ENCODE peak calls at places on chromosome 3, in six cellular contexts. One of them, this sample, is unnamed.
A peak's percentile ranks its signal among the peaks of the same experiment; 100 is the strongest.

GRCh38 chr3:49871536-49872157 is 1.9 kb upstream of the CAMKV start:
- DNase-seq in HS-5: no peak
- DNase-seq in astrocyte of the hippocampus: no peak
- DNase-seq in activated T-helper 1 cell treated with anti-CD3 and anti-CD28 coated beads, Interleukin-2, amount 50 U/mL, for 16 hours: no peak
- DNase-seq in AG04450: no peak
- DNase-seq in stimulated activated naive CD8-positive, alpha-beta T cell treated with anti-CD3 and anti-CD28 coated beads, Interleukin-15, Interleukin-2, amounts not matched to agents 100 U/mL and 50 U/mL, for 24 hours: no peak
- DNase-seq in this sample: no peak

GRCh38 chr3:17055374-17056276 is 170.9 kb downstream of the PLCL2 start:
- DNase-seq in HS-5: no peak
- DNase-seq in astrocyte of the hippocampus: no peak
- DNase-seq in activated T-helper 1 cell treated with anti-CD3 and anti-CD28 coated beads, Interleukin-2, amount 50 U/mL, for 16 hours: no peak
- DNase-seq in AG04450: no peak
- DNase-seq in stimulated activated naive CD8-positive, alpha-beta T cell treated with anti-CD3 and anti-CD28 coated beads, Interleukin-15, Interleukin-2, amounts not matched to agents 100 U/mL and 50 U/mL, for 24 hours: no peak
- DNase-seq in this sample: no peak

GRCh38 chr3:34582054-34582453 is 783.6 kb downstream of the PDCD6IP start:
- DNase-seq in HS-5: no peak
- DNase-seq in astrocyte of the hippocampus: peak; percentile 41
- DNase-seq in activated T-helper 1 cell treated with anti-CD3 and anti-CD28 coated beads, Interleukin-2, amount 50 U/mL, for 16 hours: no peak
- DNase-seq in AG04450: no peak
- DNase-seq in stimulated activated naive CD8-positive, alpha-beta T cell treated with anti-CD3 and anti-CD28 coated beads, Interleukin-15, Interleukin-2, amounts not matched to agents 100 U/mL and 50 U/mL, for 24 hours: no peak
- DNase-seq in this sample: no peak

GRCh38 chr3:129001101-129001816 is at the start of gene EFCC1:
- DNase-seq in HS-5: no peak
- DNase-seq in astrocyte of the hippocampus: peak; percentile 32
- DNase-seq in activated T-helper 1 cell treated with anti-CD3 and anti-CD28 coated beads, Interleukin-2, amount 50 U/mL, for 16 hours: no peak
- DNase-seq in AG04450: no peak
- DNase-seq in stimulated activated naive CD8-positive, alpha-beta T cell treated with anti-CD3 and anti-CD28 coated beads, Interleukin-15, Interleukin-2, amounts not matched to agents 100 U/mL and 50 U/mL, for 24 hours: peak; percentile 42
- DNase-seq in this sample: peak; percentile 25

GRCh38 chr3:118128886-118129285 is 905.8 kb downstream of the IGSF11 start:
- DNase-seq in HS-5: peak; percentile 83
- DNase-seq in astrocyte of the hippocampus: peak; percentile 55
- DNase-seq in activated T-helper 1 cell treated with anti-CD3 and anti-CD28 coated beads, Interleukin-2, amount 50 U/mL, for 16 hours: no peak
- DNase-seq in AG04450: peak; percentile 38
- DNase-seq in stimulated activated naive CD8-positive, alpha-beta T cell treated with anti-CD3 and anti-CD28 coated beads, Interleukin-15, Interleukin-2, amounts not matched to agents 100 U/mL and 50 U/mL, for 24 hours: no peak
- DNase-seq in this sample: no peak

GRCh38 chr3:167829057-167829456 is 93.5 kb downstream of the SERPINI1 start:
- DNase-seq in HS-5: no peak
- DNase-seq in astrocyte of the hippocampus: no peak
- DNase-seq in activated T-helper 1 cell treated with anti-CD3 and anti-CD28 coated beads, Interleukin-2, amount 50 U/mL, for 16 hours: no peak
- DNase-seq in AG04450: no peak
- DNase-seq in stimulated activated naive CD8-positive, alpha-beta T cell treated with anti-CD3 and anti-CD28 coated beads, Interleukin-15, Interleukin-2, amounts not matched to agents 100 U/mL and 50 U/mL, for 24 hours: no peak
- DNase-seq in this sample: peak; percentile 27

GRCh38 chr3:37349640-37350039 is 175.3 kb upstream of the LRRFIP2 start:
- DNase-seq in HS-5: no peak
- DNase-seq in astrocyte of the hippocampus: no peak
- DNase-seq in activated T-helper 1 cell treated with anti-CD3 and anti-CD28 coated beads, Interleukin-2, amount 50 U/mL, for 16 hours: no peak
- DNase-seq in AG04450: no peak
- DNase-seq in stimulated activated naive CD8-positive, alpha-beta T cell treated with anti-CD3 and anti-CD28 coated beads, Interleukin-15, Interleukin-2, amounts not matched to agents 100 U/mL and 50 U/mL, for 24 hours: no peak
- DNase-seq in this sample: no peak

GRCh38 chr3:98814799-98815450 is 51.8 kb downstream of the ST3GAL6 start:
- DNase-seq in HS-5: no peak
- DNase-seq in astrocyte of the hippocampus: peak; percentile 66
- DNase-seq in activated T-helper 1 cell treated with anti-CD3 and anti-CD28 coated beads, Interleukin-2, amount 50 U/mL, for 16 hours: no peak
- DNase-seq in AG04450: peak; percentile 61
- DNase-seq in stimulated activated naive CD8-positive, alpha-beta T cell treated with anti-CD3 and anti-CD28 coated beads, Interleukin-15, Interleukin-2, amounts not matched to agents 100 U/mL and 50 U/mL, for 24 hours: no peak
- DNase-seq in this sample: no peak

GRCh38 chr3:149369991-149370866 is 7.2 kb downstream of the TM4SF1 start:
- DNase-seq in HS-5: no peak
- DNase-seq in astrocyte of the hippocampus: no peak
- DNase-seq in activated T-helper 1 cell treated with anti-CD3 and anti-CD28 coated beads, Interleukin-2, amount 50 U/mL, for 16 hours: no peak
- DNase-seq in AG04450: no peak
- DNase-seq in stimulated activated naive CD8-positive, alpha-beta T cell treated with anti-CD3 and anti-CD28 coated beads, Interleukin-15, Interleukin-2, amounts not matched to agents 100 U/mL and 50 U/mL, for 24 hours: no peak
- DNase-seq in this sample: no peak

GRCh38 chr3:127172670-127173515 is 20.0 kb upstream of the PRR23E start:
- DNase-seq in HS-5: peak; percentile 54
- DNase-seq in astrocyte of the hippocampus: peak; percentile 85
- DNase-seq in activated T-helper 1 cell treated with anti-CD3 and anti-CD28 coated beads, Interleukin-2, amount 50 U/mL, for 16 hours: no peak
- DNase-seq in AG04450: peak; percentile 21
- DNase-seq in stimulated activated naive CD8-positive, alpha-beta T cell treated with anti-CD3 and anti-CD28 coated beads, Interleukin-15, Interleukin-2, amounts not matched to agents 100 U/mL and 50 U/mL, for 24 hours: no peak
- DNase-seq in this sample: peak; percentile 97

GRCh38 chr3:40518067-40518466 is 6.7 kb upstream of the ZNF621 start:
- DNase-seq in HS-5: no peak
- DNase-seq in astrocyte of the hippocampus: no peak
- DNase-seq in activated T-helper 1 cell treated with anti-CD3 and anti-CD28 coated beads, Interleukin-2, amount 50 U/mL, for 16 hours: no peak
- DNase-seq in AG04450: no peak
- DNase-seq in stimulated activated naive CD8-positive, alpha-beta T cell treated with anti-CD3 and anti-CD28 coated beads, Interleukin-15, Interleukin-2, amounts not matched to agents 100 U/mL and 50 U/mL, for 24 hours: no peak
- DNase-seq in this sample: no peak

GRCh38 chr3:138195491-138195890 is 8.4 kb downstream of the ARMC8 start:
- DNase-seq in HS-5: no peak
- DNase-seq in astrocyte of the hippocampus: no peak
- DNase-seq in activated T-helper 1 cell treated with anti-CD3 and anti-CD28 coated beads, Interleukin-2, amount 50 U/mL, for 16 hours: no peak
- DNase-seq in AG04450: no peak
- DNase-seq in stimulated activated naive CD8-positive, alpha-beta T cell treated with anti-CD3 and anti-CD28 coated beads, Interleukin-15, Interleukin-2, amounts not matched to agents 100 U/mL and 50 U/mL, for 24 hours: no peak
- DNase-seq in this sample: no peak

GRCh38 chr3:9045399-9045798 is 82.1 kb upstream of the RAD18 start:
- DNase-seq in HS-5: no peak
- DNase-seq in astrocyte of the hippocampus: no peak
- DNase-seq in activated T-helper 1 cell treated with anti-CD3 and anti-CD28 coated beads, Interleukin-2, amount 50 U/mL, for 16 hours: no peak
- DNase-seq in AG04450: no peak
- DNase-seq in stimulated activated naive CD8-positive, alpha-beta T cell treated with anti-CD3 and anti-CD28 coated beads, Interleukin-15, Interleukin-2, amounts not matched to agents 100 U/mL and 50 U/mL, for 24 hours: no peak
- DNase-seq in this sample: no peak

GRCh38 chr3:138935864-138936762 is 10.8 kb downstream of the FOXL2 start:
- DNase-seq in HS-5: no peak
- DNase-seq in astrocyte of the hippocampus: peak; percentile 90
- DNase-seq in activated T-helper 1 cell treated with anti-CD3 and anti-CD28 coated beads, Interleukin-2, amount 50 U/mL, for 16 hours: peak; percentile 50
- DNase-seq in AG04450: no peak
- DNase-seq in stimulated activated naive CD8-positive, alpha-beta T cell treated with anti-CD3 and anti-CD28 coated beads, Interleukin-15, Interleukin-2, amounts not matched to agents 100 U/mL and 50 U/mL, for 24 hours: peak; percentile 82
- DNase-seq in this sample: peak; percentile 20

GRCh38 chr3:142723665-142723967 is 218 bp upstream of the TRPC1 start:
- DNase-seq in HS-5: no peak
- DNase-seq in astrocyte of the hippocampus: no peak
- DNase-seq in activated T-helper 1 cell treated with anti-CD3 and anti-CD28 coated beads, Interleukin-2, amount 50 U/mL, for 16 hours: no peak
- DNase-seq in AG04450: no peak
- DNase-seq in stimulated activated naive CD8-positive, alpha-beta T cell treated with anti-CD3 and anti-CD28 coated beads, Interleukin-15, Interleukin-2, amounts not matched to agents 100 U/mL and 50 U/mL, for 24 hours: no peak
- DNase-seq in this sample: no peak

GRCh38 chr3:123632161-123632655 is 47.4 kb upstream of the HACD2 start:
- DNase-seq in HS-5: no peak
- DNase-seq in astrocyte of the hippocampus: peak; percentile 87
- DNase-seq in activated T-helper 1 cell treated with anti-CD3 and anti-CD28 coated beads, Interleukin-2, amount 50 U/mL, for 16 hours: no peak
- DNase-seq in AG04450: peak; percentile 84
- DNase-seq in stimulated activated naive CD8-positive, alpha-beta T cell treated with anti-CD3 and anti-CD28 coated beads, Interleukin-15, Interleukin-2, amounts not matched to agents 100 U/mL and 50 U/mL, for 24 hours: no peak
- DNase-seq in this sample: peak; percentile 74

GRCh38 chr3:120496278-120496975 is 45.6 kb upstream of the FSTL1 start:
- DNase-seq in HS-5: peak; percentile 85
- DNase-seq in astrocyte of the hippocampus: peak; percentile 50
- DNase-seq in activated T-helper 1 cell treated with anti-CD3 and anti-CD28 coated beads, Interleukin-2, amount 50 U/mL, for 16 hours: no peak
- DNase-seq in AG04450: no peak
- DNase-seq in stimulated activated naive CD8-positive, alpha-beta T cell treated with anti-CD3 and anti-CD28 coated beads, Interleukin-15, Interleukin-2, amounts not matched to agents 100 U/mL and 50 U/mL, for 24 hours: no peak
- DNase-seq in this sample: peak; percentile 16

GRCh38 chr3:133827136-133827535 is 21.5 kb downstream of the SRPRB start:
- DNase-seq in HS-5: no peak
- DNase-seq in astrocyte of the hippocampus: no peak
- DNase-seq in activated T-helper 1 cell treated with anti-CD3 and anti-CD28 coated beads, Interleukin-2, amount 50 U/mL, for 16 hours: no peak
- DNase-seq in AG04450: no peak
- DNase-seq in stimulated activated naive CD8-positive, alpha-beta T cell treated with anti-CD3 and anti-CD28 coated beads, Interleukin-15, Interleukin-2, amounts not matched to agents 100 U/mL and 50 U/mL, for 24 hours: no peak
- DNase-seq in this sample: no peak

GRCh38 chr3:123853686-123854372 is 30.3 kb downstream of the MYLK start:
- DNase-seq in HS-5: no peak
- DNase-seq in astrocyte of the hippocampus: no peak
- DNase-seq in activated T-helper 1 cell treated with anti-CD3 and anti-CD28 coated beads, Interleukin-2, amount 50 U/mL, for 16 hours: no peak
- DNase-seq in AG04450: no peak
- DNase-seq in stimulated activated naive CD8-positive, alpha-beta T cell treated with anti-CD3 and anti-CD28 coated beads, Interleukin-15, Interleukin-2, amounts not matched to agents 100 U/mL and 50 U/mL, for 24 hours: no peak
- DNase-seq in this sample: no peak

GRCh38 chr3:26920579-26920978 is 298.0 kb downstream of the LRRC3B start:
- DNase-seq in HS-5: no peak
- DNase-seq in astrocyte of the hippocampus: peak; percentile 28
- DNase-seq in activated T-helper 1 cell treated with anti-CD3 and anti-CD28 coated beads, Interleukin-2, amount 50 U/mL, for 16 hours: no peak
- DNase-seq in AG04450: no peak
- DNase-seq in stimulated activated naive CD8-positive, alpha-beta T cell treated with anti-CD3 and anti-CD28 coated beads, Interleukin-15, Interleukin-2, amounts not matched to agents 100 U/mL and 50 U/mL, for 24 hours: no peak
- DNase-seq in this sample: peak; percentile 9

GRCh38 chr3:48157950-48158376 is 30.3 kb downstream of the CDC25A start:
- DNase-seq in HS-5: no peak
- DNase-seq in astrocyte of the hippocampus: peak; percentile 72
- DNase-seq in activated T-helper 1 cell treated with anti-CD3 and anti-CD28 coated beads, Interleukin-2, amount 50 U/mL, for 16 hours: no peak
- DNase-seq in AG04450: peak; percentile 33
- DNase-seq in stimulated activated naive CD8-positive, alpha-beta T cell treated with anti-CD3 and anti-CD28 coated beads, Interleukin-15, Interleukin-2, amounts not matched to agents 100 U/mL and 50 U/mL, for 24 hours: peak; percentile 61
- DNase-seq in this sample: peak; percentile 65

GRCh38 chr3:179852117-179852886 is 184.4 kb downstream of the PEX5L start:
- DNase-seq in HS-5: peak; percentile 26
- DNase-seq in astrocyte of the hippocampus: peak; percentile 16
- DNase-seq in activated T-helper 1 cell treated with anti-CD3 and anti-CD28 coated beads, Interleukin-2, amount 50 U/mL, for 16 hours: no peak
- DNase-seq in AG04450: peak; percentile 59
- DNase-seq in stimulated activated naive CD8-positive, alpha-beta T cell treated with anti-CD3 and anti-CD28 coated beads, Interleukin-15, Interleukin-2, amounts not matched to agents 100 U/mL and 50 U/mL, for 24 hours: peak; percentile 4
- DNase-seq in this sample: no peak

GRCh38 chr3:140715035-140715434 is 37.2 kb downstream of the TRIM42 start:
- DNase-seq in HS-5: no peak
- DNase-seq in astrocyte of the hippocampus: no peak
- DNase-seq in activated T-helper 1 cell treated with anti-CD3 and anti-CD28 coated beads, Interleukin-2, amount 50 U/mL, for 16 hours: no peak
- DNase-seq in AG04450: no peak
- DNase-seq in stimulated activated naive CD8-positive, alpha-beta T cell treated with anti-CD3 and anti-CD28 coated beads, Interleukin-15, Interleukin-2, amounts not matched to agents 100 U/mL and 50 U/mL, for 24 hours: no peak
- DNase-seq in this sample: no peak

GRCh38 chr3:44506556-44506955 is 29.1 kb upstream of the ZNF445 start:
- DNase-seq in HS-5: no peak
- DNase-seq in astrocyte of the hippocampus: no peak
- DNase-seq in activated T-helper 1 cell treated with anti-CD3 and anti-CD28 coated beads, Interleukin-2, amount 50 U/mL, for 16 hours: no peak
- DNase-seq in AG04450: no peak
- DNase-seq in stimulated activated naive CD8-positive, alpha-beta T cell treated with anti-CD3 and anti-CD28 coated beads, Interleukin-15, Interleukin-2, amounts not matched to agents 100 U/mL and 50 U/mL, for 24 hours: no peak
- DNase-seq in this sample: no peak

GRCh38 chr3:149621218-149622005 is 36.4 kb downstream of the WWTR1 start:
- DNase-seq in HS-5: no peak
- DNase-seq in astrocyte of the hippocampus: peak; percentile 91
- DNase-seq in activated T-helper 1 cell treated with anti-CD3 and anti-CD28 coated beads, Interleukin-2, amount 50 U/mL, for 16 hours: no peak
- DNase-seq in AG04450: peak; percentile 71
- DNase-seq in stimulated activated naive CD8-positive, alpha-beta T cell treated with anti-CD3 and anti-CD28 coated beads, Interleukin-15, Interleukin-2, amounts not matched to agents 100 U/mL and 50 U/mL, for 24 hours: no peak
- DNase-seq in this sample: peak; percentile 17

GRCh38 chr3:189233225-189233858 is 61.6 kb downstream of the TPRG1 start:
- DNase-seq in HS-5: peak; percentile 47
- DNase-seq in astrocyte of the hippocampus: peak; percentile 79
- DNase-seq in activated T-helper 1 cell treated with anti-CD3 and anti-CD28 coated beads, Interleukin-2, amount 50 U/mL, for 16 hours: no peak
- DNase-seq in AG04450: peak; percentile 23
- DNase-seq in stimulated activated naive CD8-positive, alpha-beta T cell treated with anti-CD3 and anti-CD28 coated beads, Interleukin-15, Interleukin-2, amounts not matched to agents 100 U/mL and 50 U/mL, for 24 hours: peak; percentile 36
- DNase-seq in this sample: peak; percentile 12

GRCh38 chr3:186953011-186953487 is 22.7 kb downstream of the ST6GAL1 start:
- DNase-seq in HS-5: no peak
- DNase-seq in astrocyte of the hippocampus: no peak
- DNase-seq in activated T-helper 1 cell treated with anti-CD3 and anti-CD28 coated beads, Interleukin-2, amount 50 U/mL, for 16 hours: no peak
- DNase-seq in AG04450: no peak
- DNase-seq in stimulated activated naive CD8-positive, alpha-beta T cell treated with anti-CD3 and anti-CD28 coated beads, Interleukin-15, Interleukin-2, amounts not matched to agents 100 U/mL and 50 U/mL, for 24 hours: no peak
- DNase-seq in this sample: no peak

GRCh38 chr3:26712211-26713026 is 89.8 kb downstream of the LRRC3B start:
- DNase-seq in HS-5: no peak
- DNase-seq in astrocyte of the hippocampus: peak; percentile 73
- DNase-seq in activated T-helper 1 cell treated with anti-CD3 and anti-CD28 coated beads, Interleukin-2, amount 50 U/mL, for 16 hours: no peak
- DNase-seq in AG04450: no peak
- DNase-seq in stimulated activated naive CD8-positive, alpha-beta T cell treated with anti-CD3 and anti-CD28 coated beads, Interleukin-15, Interleukin-2, amounts not matched to agents 100 U/mL and 50 U/mL, for 24 hours: no peak
- DNase-seq in this sample: peak; percentile 77

GRCh38 chr3:119042162-119042561 is 7.5 kb upstream of the IGSF11 start:
- DNase-seq in HS-5: no peak
- DNase-seq in astrocyte of the hippocampus: no peak
- DNase-seq in activated T-helper 1 cell treated with anti-CD3 and anti-CD28 coated beads, Interleukin-2, amount 50 U/mL, for 16 hours: no peak
- DNase-seq in AG04450: no peak
- DNase-seq in stimulated activated naive CD8-positive, alpha-beta T cell treated with anti-CD3 and anti-CD28 coated beads, Interleukin-15, Interleukin-2, amounts not matched to agents 100 U/mL and 50 U/mL, for 24 hours: no peak
- DNase-seq in this sample: no peak

GRCh38 chr3:56839784-56840724 is 38.3 kb upstream of the ARHGEF3 start:
- DNase-seq in HS-5: peak; percentile 42
- DNase-seq in astrocyte of the hippocampus: no peak
- DNase-seq in activated T-helper 1 cell treated with anti-CD3 and anti-CD28 coated beads, Interleukin-2, amount 50 U/mL, for 16 hours: no peak
- DNase-seq in AG04450: peak; percentile 32
- DNase-seq in stimulated activated naive CD8-positive, alpha-beta T cell treated with anti-CD3 and anti-CD28 coated beads, Interleukin-15, Interleukin-2, amounts not matched to agents 100 U/mL and 50 U/mL, for 24 hours: no peak
- DNase-seq in this sample: no peak

GRCh38 chr3:98812851-98813374 is 49.8 kb downstream of the ST3GAL6 start:
- DNase-seq in HS-5: no peak
- DNase-seq in astrocyte of the hippocampus: no peak
- DNase-seq in activated T-helper 1 cell treated with anti-CD3 and anti-CD28 coated beads, Interleukin-2, amount 50 U/mL, for 16 hours: no peak
- DNase-seq in AG04450: no peak
- DNase-seq in stimulated activated naive CD8-positive, alpha-beta T cell treated with anti-CD3 and anti-CD28 coated beads, Interleukin-15, Interleukin-2, amounts not matched to agents 100 U/mL and 50 U/mL, for 24 hours: no peak
- DNase-seq in this sample: peak; percentile 55